ENCODE peak calls at places on chromosomes 6 and 20, in ten cellular contexts. One of them, this sample, is unnamed.

GRCh38 chr20:57943291-57943690 is 233.5 kb upstream of the PMEPA1 start:
- DNase-seq in IMR-90: no peak
- DNase-seq in stomach: no peak
- DNase-seq in choroid plexus epithelial cell: no peak
- DNase-seq in hepatocyte: no peak
- DNase-seq in SK-N-MC: no peak
- DNase-seq in colonic mucosa: no peak
- DNase-seq in tibial nerve: no peak
- DNase-seq in left ventricle myocardium inferior: no peak
- DNase-seq in fibroblast of mammary gland: no peak
- DNase-seq in this sample: no peak

GRCh38 chr20:9835302-9835701 is 3.6 kb downstream of the PAK5 start:
- DNase-seq in SK-N-MC: no peak
- DNase-seq in fibroblast of mammary gland: no peak
- DNase-seq in colonic mucosa: no peak
- DNase-seq in stomach: no peak
- DNase-seq in hepatocyte: no peak
- DNase-seq in tibial nerve: no peak
- DNase-seq in choroid plexus epithelial cell: no peak
- DNase-seq in left ventricle myocardium inferior: no peak
- DNase-seq in IMR-90: no peak
- DNase-seq in this sample: no peak

GRCh38 chr20:25223179-25223661 is 24.7 kb upstream of the PYGB start:
- DNase-seq in fibroblast of mammary gland: peak
- DNase-seq in choroid plexus epithelial cell: peak
- DNase-seq in stomach: peak
- DNase-seq in SK-N-MC: no peak
- DNase-seq in IMR-90: peak
- DNase-seq in hepatocyte: peak
- DNase-seq in tibial nerve: no peak
- DNase-seq in left ventricle myocardium inferior: no peak
- DNase-seq in colonic mucosa: peak
- DNase-seq in this sample: peak

GRCh38 chr20:31698803-31699718 is 23.6 kb downstream of the BCL2L1 start:
- DNase-seq in left ventricle myocardium inferior: no peak
- DNase-seq in stomach: peak
- DNase-seq in SK-N-MC: no peak
- DNase-seq in choroid plexus epithelial cell: peak
- DNase-seq in fibroblast of mammary gland: peak
- DNase-seq in hepatocyte: peak
- DNase-seq in colonic mucosa: peak
- DNase-seq in IMR-90: peak
- DNase-seq in tibial nerve: peak
- DNase-seq in this sample: peak

GRCh38 chr20:50504231-50504823 is 5.9 kb upstream of the PTPN1 start:
- DNase-seq in SK-N-MC: no peak
- DNase-seq in hepatocyte: no peak
- DNase-seq in choroid plexus epithelial cell: no peak
- DNase-seq in stomach: no peak
- DNase-seq in left ventricle myocardium inferior: no peak
- DNase-seq in colonic mucosa: no peak
- DNase-seq in tibial nerve: no peak
- DNase-seq in fibroblast of mammary gland: peak
- DNase-seq in IMR-90: no peak
- DNase-seq in this sample: no peak

GRCh38 chr20:51647674-51648570 is 105.4 kb upstream of the NFATC2 start:
- DNase-seq in choroid plexus epithelial cell: no peak
- DNase-seq in stomach: no peak
- DNase-seq in hepatocyte: no peak
- DNase-seq in SK-N-MC: no peak
- DNase-seq in tibial nerve: no peak
- DNase-seq in colonic mucosa: no peak
- DNase-seq in fibroblast of mammary gland: no peak
- DNase-seq in IMR-90: no peak
- DNase-seq in left ventricle myocardium inferior: no peak
- DNase-seq in this sample: no peak

GRCh38 chr20:62281161-62281933 is 21.4 kb upstream of the ADRM1 start:
- DNase-seq in SK-N-MC: no peak
- DNase-seq in left ventricle myocardium inferior: no peak
- DNase-seq in fibroblast of mammary gland: no peak
- DNase-seq in stomach: no peak
- DNase-seq in choroid plexus epithelial cell: no peak
- DNase-seq in colonic mucosa: no peak
- DNase-seq in hepatocyte: no peak
- DNase-seq in tibial nerve: no peak
- DNase-seq in IMR-90: no peak
- DNase-seq in this sample: no peak

GRCh38 chr20:8388146-8388545 is 256.1 kb downstream of the PLCB1 start:
- DNase-seq in left ventricle myocardium inferior: no peak
- DNase-seq in IMR-90: peak
- DNase-seq in fibroblast of mammary gland: peak
- DNase-seq in stomach: no peak
- DNase-seq in tibial nerve: no peak
- DNase-seq in choroid plexus epithelial cell: peak
- DNase-seq in colonic mucosa: no peak
- DNase-seq in SK-N-MC: no peak
- DNase-seq in hepatocyte: no peak
- DNase-seq in this sample: no peak

DNA sequence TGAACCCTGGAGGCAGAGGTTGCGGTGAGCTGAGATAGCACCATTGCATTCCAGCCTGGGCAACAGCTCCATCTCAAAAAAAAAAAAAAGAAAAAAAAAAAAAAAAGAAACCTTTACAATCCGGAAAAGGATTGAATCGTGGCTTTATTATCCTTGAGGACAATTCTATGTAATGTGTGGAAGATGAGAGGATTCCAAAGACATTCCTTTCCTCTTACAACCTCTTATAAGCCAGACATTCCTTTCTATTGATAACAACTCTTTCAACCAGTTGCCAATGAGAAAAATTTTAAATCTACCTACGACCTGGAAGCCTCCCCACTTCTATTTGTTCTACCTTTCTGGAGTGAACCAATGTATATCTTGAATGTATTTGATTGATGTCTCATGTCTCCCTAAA is 91.2 kb upstream of the EEF1E1 start:
- DNase-seq in SK-N-MC: no peak
- DNase-seq in left ventricle myocardium inferior: no peak
- DNase-seq in choroid plexus epithelial cell: peak
- DNase-seq in tibial nerve: no peak
- DNase-seq in stomach: no peak
- DNase-seq in colonic mucosa: no peak
- DNase-seq in IMR-90: peak
- DNase-seq in hepatocyte: no peak
- DNase-seq in fibroblast of mammary gland: no peak
- DNase-seq in this sample: no peak
- H3K4me3 ChIP-seq in SK-N-MC: no peak
- H3K4me3 ChIP-seq in left ventricle myocardium inferior: no peak
- H3K4me3 ChIP-seq in choroid plexus epithelial cell: no peak
- H3K4me3 ChIP-seq in tibial nerve: no peak
- H3K4me3 ChIP-seq in stomach: no peak
- H3K4me3 ChIP-seq in colonic mucosa: no peak
- H3K4me3 ChIP-seq in IMR-90: no peak
- H3K4me3 ChIP-seq in hepatocyte: no peak
- H3K4me3 ChIP-seq in fibroblast of mammary gland: no peak
- H3K4me3 ChIP-seq in this sample: no peak

GRCh38 chr6:21828689-21829088 is 235.1 kb downstream of the SOX4 start:
- DNase-seq in IMR-90: no peak
- DNase-seq in stomach: no peak
- DNase-seq in hepatocyte: no peak
- DNase-seq in fibroblast of mammary gland: no peak
- DNase-seq in left ventricle myocardium inferior: no peak
- DNase-seq in tibial nerve: no peak
- DNase-seq in colonic mucosa: no peak
- DNase-seq in SK-N-MC: no peak
- DNase-seq in choroid plexus epithelial cell: no peak
- DNase-seq in this sample: no peak

GRCh38 chr6:21824431-21825180 is 231.1 kb downstream of the SOX4 start:
- DNase-seq in fibroblast of mammary gland: no peak
- DNase-seq in choroid plexus epithelial cell: peak
- DNase-seq in colonic mucosa: no peak
- DNase-seq in SK-N-MC: no peak
- DNase-seq in hepatocyte: no peak
- DNase-seq in left ventricle myocardium inferior: no peak
- DNase-seq in tibial nerve: no peak
- DNase-seq in stomach: no peak
- DNase-seq in IMR-90: peak
- DNase-seq in this sample: no peak

GRCh38 chr6:21826460-21826859 is 232.9 kb downstream of the SOX4 start:
- DNase-seq in choroid plexus epithelial cell: no peak
- DNase-seq in SK-N-MC: no peak
- DNase-seq in colonic mucosa: no peak
- DNase-seq in left ventricle myocardium inferior: no peak
- DNase-seq in fibroblast of mammary gland: no peak
- DNase-seq in hepatocyte: no peak
- DNase-seq in stomach: no peak
- DNase-seq in tibial nerve: no peak
- DNase-seq in IMR-90: no peak
- DNase-seq in this sample: no peak

GRCh38 chr6:21827425-21828192 is 234.1 kb downstream of the SOX4 start:
- DNase-seq in hepatocyte: no peak
- DNase-seq in fibroblast of mammary gland: no peak
- DNase-seq in left ventricle myocardium inferior: no peak
- DNase-seq in stomach: no peak
- DNase-seq in IMR-90: peak
- DNase-seq in choroid plexus epithelial cell: peak
- DNase-seq in tibial nerve: no peak
- DNase-seq in SK-N-MC: no peak
- DNase-seq in colonic mucosa: no peak
- DNase-seq in this sample: no peak

DNA sequence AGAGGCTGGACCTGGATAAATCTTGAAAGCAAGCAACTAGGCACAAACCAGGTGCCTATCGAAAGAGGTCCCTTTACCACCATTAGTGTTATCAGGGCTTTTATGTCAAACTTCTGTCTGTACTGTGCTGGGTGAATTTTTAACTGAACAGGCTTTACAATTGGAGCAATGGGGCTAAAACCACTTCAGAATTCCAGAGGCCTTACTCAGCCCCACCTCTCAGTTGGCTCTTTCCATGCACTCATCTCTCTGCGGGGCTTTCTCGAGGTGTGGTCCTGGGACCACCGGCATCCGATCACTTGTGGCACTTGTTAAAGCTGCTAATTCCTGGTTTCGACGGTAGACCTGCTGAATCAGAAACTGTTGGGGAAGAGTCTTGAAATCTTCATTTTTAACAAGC is 232.5 kb downstream of the SOX4 start:
- DNase-seq in fibroblast of mammary gland: no peak
- DNase-seq in SK-N-MC: no peak
- DNase-seq in IMR-90: peak
- DNase-seq in choroid plexus epithelial cell: peak
- DNase-seq in hepatocyte: peak
- DNase-seq in tibial nerve: no peak
- DNase-seq in colonic mucosa: no peak
- DNase-seq in stomach: no peak
- DNase-seq in left ventricle myocardium inferior: no peak
- DNase-seq in this sample: no peak
- H3K4me3 ChIP-seq in fibroblast of mammary gland: no peak
- H3K4me3 ChIP-seq in SK-N-MC: no peak
- H3K4me3 ChIP-seq in IMR-90: no peak
- H3K4me3 ChIP-seq in choroid plexus epithelial cell: no peak
- H3K4me3 ChIP-seq in hepatocyte: no peak
- H3K4me3 ChIP-seq in tibial nerve: no peak
- H3K4me3 ChIP-seq in colonic mucosa: no peak
- H3K4me3 ChIP-seq in stomach: no peak
- H3K4me3 ChIP-seq in left ventricle myocardium inferior: no peak
- H3K4me3 ChIP-seq in this sample: no peak

DNA sequence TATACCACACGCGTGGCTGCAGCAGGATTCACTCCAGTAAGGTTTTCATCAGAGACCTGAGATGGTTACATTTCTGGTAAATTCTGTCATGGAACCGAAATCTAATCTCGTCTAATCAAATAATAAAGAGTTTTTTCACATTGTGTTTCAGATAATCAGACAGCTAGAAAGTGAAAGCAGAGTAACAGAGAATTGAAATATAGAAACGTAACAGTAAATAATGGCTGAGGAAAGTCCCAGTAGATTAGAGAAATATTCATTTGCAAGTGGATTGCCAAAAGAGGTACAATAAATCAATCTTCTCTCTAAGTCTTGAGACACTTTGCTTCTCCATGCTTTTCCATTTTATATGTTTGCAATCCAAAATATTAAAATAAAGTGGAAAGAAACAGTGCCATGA is 42.4 kb downstream of the PKHD1 start:
- DNase-seq in SK-N-MC: no peak
- DNase-seq in IMR-90: no peak
- DNase-seq in left ventricle myocardium inferior: no peak
- DNase-seq in fibroblast of mammary gland: no peak
- DNase-seq in tibial nerve: no peak
- DNase-seq in stomach: no peak
- DNase-seq in colonic mucosa: no peak
- DNase-seq in choroid plexus epithelial cell: no peak
- DNase-seq in hepatocyte: no peak
- DNase-seq in this sample: no peak
- H3K4me3 ChIP-seq in SK-N-MC: no peak
- H3K4me3 ChIP-seq in IMR-90: no peak
- H3K4me3 ChIP-seq in left ventricle myocardium inferior: no peak
- H3K4me3 ChIP-seq in fibroblast of mammary gland: no peak
- H3K4me3 ChIP-seq in tibial nerve: no peak
- H3K4me3 ChIP-seq in stomach: no peak
- H3K4me3 ChIP-seq in colonic mucosa: no peak
- H3K4me3 ChIP-seq in choroid plexus epithelial cell: no peak
- H3K4me3 ChIP-seq in hepatocyte: no peak
- H3K4me3 ChIP-seq in this sample: no peak

GRCh38 chr6:26568601-26569432 is 27.9 kb upstream of the ABT1 start:
- DNase-seq in IMR-90: peak
- DNase-seq in SK-N-MC: peak
- DNase-seq in choroid plexus epithelial cell: peak
- DNase-seq in colonic mucosa: peak
- DNase-seq in tibial nerve: peak
- DNase-seq in fibroblast of mammary gland: peak
- DNase-seq in stomach: peak
- DNase-seq in hepatocyte: peak
- DNase-seq in left ventricle myocardium inferior: peak
- DNase-seq in this sample: peak

GRCh38 chr6:26571592-26572296 is 25.0 kb upstream of the ABT1 start:
- DNase-seq in stomach: no peak
- DNase-seq in fibroblast of mammary gland: peak
- DNase-seq in colonic mucosa: peak
- DNase-seq in left ventricle myocardium inferior: peak
- DNase-seq in tibial nerve: peak
- DNase-seq in SK-N-MC: peak
- DNase-seq in hepatocyte: peak
- DNase-seq in IMR-90: peak
- DNase-seq in choroid plexus epithelial cell: peak
- DNase-seq in this sample: peak

GRCh38 chr6:26570027-26570809 is 26.5 kb upstream of the ABT1 start:
- DNase-seq in hepatocyte: no peak
- DNase-seq in colonic mucosa: no peak
- DNase-seq in left ventricle myocardium inferior: no peak
- DNase-seq in fibroblast of mammary gland: no peak
- DNase-seq in stomach: no peak
- DNase-seq in tibial nerve: no peak
- DNase-seq in SK-N-MC: no peak
- DNase-seq in IMR-90: no peak
- DNase-seq in choroid plexus epithelial cell: no peak
- DNase-seq in this sample: no peak

GRCh38 chr6:26563488-26563887 is 25.3 kb downstream of the HMGN4 start:
- DNase-seq in colonic mucosa: no peak
- DNase-seq in tibial nerve: no peak
- DNase-seq in choroid plexus epithelial cell: no peak
- DNase-seq in fibroblast of mammary gland: no peak
- DNase-seq in left ventricle myocardium inferior: no peak
- DNase-seq in IMR-90: no peak
- DNase-seq in SK-N-MC: no peak
- DNase-seq in hepatocyte: no peak
- DNase-seq in stomach: no peak
- DNase-seq in this sample: no peak

DNA sequence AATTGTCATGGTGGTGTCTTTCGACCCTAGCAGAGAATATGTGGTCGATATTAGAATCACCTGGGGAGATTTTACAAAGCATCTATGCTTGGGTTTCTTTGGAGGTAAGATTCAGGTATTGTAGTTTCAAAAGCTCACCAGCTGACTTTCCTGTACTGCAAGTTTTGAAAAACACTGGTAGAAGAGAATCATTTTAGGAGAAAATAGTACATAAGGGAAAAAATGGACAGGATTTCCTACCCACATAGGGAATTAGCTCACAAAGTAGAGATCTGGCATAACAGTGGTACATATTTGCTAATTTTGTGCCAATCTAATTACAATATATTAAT is 27.4 kb upstream of the ABT1 start:
- DNase-seq in IMR-90: no peak
- DNase-seq in hepatocyte: no peak
- DNase-seq in colonic mucosa: no peak
- DNase-seq in left ventricle myocardium inferior: no peak
- DNase-seq in tibial nerve: no peak
- DNase-seq in stomach: no peak
- DNase-seq in fibroblast of mammary gland: no peak
- DNase-seq in choroid plexus epithelial cell: no peak
- DNase-seq in SK-N-MC: no peak
- DNase-seq in this sample: no peak
- H3K4me3 ChIP-seq in IMR-90: peak
- H3K4me3 ChIP-seq in hepatocyte: no peak
- H3K4me3 ChIP-seq in colonic mucosa: peak
- H3K4me3 ChIP-seq in left ventricle myocardium inferior: peak
- H3K4me3 ChIP-seq in tibial nerve: peak
- H3K4me3 ChIP-seq in stomach: peak
- H3K4me3 ChIP-seq in fibroblast of mammary gland: peak
- H3K4me3 ChIP-seq in choroid plexus epithelial cell: peak
- H3K4me3 ChIP-seq in SK-N-MC: peak
- H3K4me3 ChIP-seq in this sample: peak

This sample was measured in MG63.